ENCODE peak calls at places on chromosomes 7 and 10, in eight cellular contexts. Y is right lobe of liver; V is Calu3; M is endodermal cell; F is astrocyte of the spinal cord; P is NCI-H2171 treated with DMSO at 0.1 percent for 48 hours; L is naive thymus-derived CD8-positive, alpha-beta T cell; N is activated T-cell treated with anti-CD3 and anti-CD28 coated beads, Interleukin-2, amount 50 U/mL, for 24 hours. Q is an unnamed sample.

GRCh38 chr10:59880976-59881510 is 25.3 kb downstream of the CCDC6 start:
- DNase-seq in N (peak), P (no peak), F (no peak), Y (no peak), V (no peak), M (no peak), L (no peak), Q (no peak)

GRCh38 chr7:49523870-49524269 is 249.6 kb upstream of the VWC2 start:
- DNase-seq in L (no peak), M (no peak), F (no peak), V (no peak), P (no peak), N (no peak), Y (no peak), Q (no peak)

GRCh38 chr7:17696422-17696821 is 243.9 kb downstream of the SNX13 start:
- DNase-seq in L (no peak), F (peak), M (no peak), V (peak), P (no peak), N (no peak), Y (no peak), Q (peak)

GRCh38 chr7:129160161-129160911 is 15.8 kb downstream of the TSPAN33 start:
- DNase-seq in V (no peak), F (no peak), Y (no peak), P (peak), N (no peak), M (peak), L (no peak), Q (peak)

GRCh38 chr10:85545874-85546273 is 820.7 kb downstream of the GRID1 start:
- DNase-seq in L (no peak), N (no peak), F (no peak), M (no peak), V (no peak), Y (no peak), P (no peak), Q (no peak)

GRCh38 chr7:27095897-27096755 is at the start of gene HOXA1:
- DNase-seq in M (peak), N (peak), V (no peak), Y (peak), F (peak), P (peak), L (peak), Q (peak)

GRCh38 chr7:134165266-134165665 is 38.1 kb downstream of the LRGUK start:
- DNase-seq in N (no peak), P (no peak), V (no peak), Y (no peak), F (no peak), M (no peak), L (no peak), Q (no peak)

GRCh38 chr10:48557511-48558123 is 47.3 kb downstream of the ARHGAP22 start:
- DNase-seq in P (no peak), L (no peak), N (no peak), V (no peak), M (peak), Y (no peak), F (no peak), Q (no peak)

GRCh38 chr10:94602729-94603515 is 57.3 kb downstream of the HELLS start:
- DNase-seq in N (no peak), V (no peak), F (no peak), L (no peak), M (no peak), Y (no peak), P (no peak), Q (no peak)

GRCh38 chr10:120945801-120946302 is 94.7 kb downstream of the WDR11 start:
- DNase-seq in V (peak), L (no peak), N (no peak), F (no peak), M (no peak), P (no peak), Y (peak), Q (peak)

GRCh38 chr10:103661951-103662405 is 168.5 kb downstream of the NEURL1 start:
- DNase-seq in Y (no peak), P (no peak), M (no peak), N (no peak), L (no peak), V (no peak), F (no peak), Q (no peak)

GRCh38 chr7:16982640-16983103 is 100.9 kb upstream of the AGR3 start:
- DNase-seq in V (peak), N (no peak), P (peak), L (peak), F (peak), Y (no peak), M (no peak), Q (peak)

GRCh38 chr7:129649128-129649690 is 37.7 kb downstream of the NRF1 start:
- DNase-seq in M (no peak), F (no peak), P (no peak), N (no peak), Y (no peak), L (no peak), V (no peak), Q (no peak)

GRCh38 chr10:44197646-44198045 is 187.3 kb downstream of the CXCL12 start:
- DNase-seq in Y (no peak), N (no peak), V (no peak), P (no peak), F (no peak), L (no peak), M (no peak), Q (no peak)

GRCh38 chr7:27205325-27206280 is 5.7 kb upstream of the HOXA13 start:
- DNase-seq in P (no peak), V (no peak), Y (no peak), L (no peak), M (peak), N (no peak), F (no peak), Q (no peak)

GRCh38 chr10:108388716-108389115 is 1224.2 kb upstream of the SORCS1 start:
- DNase-seq in V (no peak), N (no peak), F (no peak), M (no peak), L (no peak), P (no peak), Y (no peak), Q (no peak)

GRCh38 chr10:71042699-71043098 is 154.3 kb upstream of the PCBD1 start:
- DNase-seq in F (no peak), Y (no peak), V (no peak), M (no peak), L (no peak), P (no peak), N (no peak), Q (no peak)